ENCODE peak calls at places on chromosomes 12 and 14, in eight cellular contexts. J is esophagus muscularis mucosa, G is sigmoid colon, B is HCT116, U is spleen, O is endothelial cell of umbilical vein, D is Panc1, L is prostate gland. P is an unnamed sample.

GRCh38 chr12:113757223-113758002 is 208.7 kb downstream of the RBM19 start:
- DNase-seq in J (no peak), G (no peak), B (peak), U (no peak), O (no peak), D (no peak), L (no peak), P (no peak)

GRCh38 chr12:26750531-26751171 is 82.3 kb downstream of the ITPR2 start:
- DNase-seq in J (no peak), G (no peak), B (no peak), U (no peak), O (peak), D (no peak), L (no peak), P (no peak)

GRCh38 chr14:30291216-30291615 is 267.7 kb upstream of the G2E3 start:
- DNase-seq in J (no peak), G (no peak), B (no peak), U (no peak), O (no peak), D (no peak), L (no peak), P (no peak)

GRCh38 chr12:114888928-114889327 is 205.0 kb upstream of the TBX3 start:
- DNase-seq in J (no peak), G (no peak), B (no peak), U (no peak), O (no peak), D (no peak), L (no peak), P (no peak)

GRCh38 chr12:59372971-59373370 is 222.9 kb upstream of the SLC16A7 start:
- DNase-seq in J (no peak), G (no peak), B (peak), U (no peak), O (peak), D (peak), L (no peak), P (no peak)

GRCh38 chr12:3421191-3421590 is 69.8 kb upstream of the PRMT8 start:
- DNase-seq in J (no peak), G (no peak), B (no peak), U (no peak), O (no peak), D (no peak), L (no peak), P (no peak)

GRCh38 chr14:31362746-31363145 is 57.6 kb downstream of the HEATR5A start:
- DNase-seq in J (no peak), G (no peak), B (no peak), U (no peak), O (no peak), D (no peak), L (no peak), P (no peak)

GRCh38 chr12:15899282-15899870 is 11.8 kb upstream of the DERA start:
- DNase-seq in J (no peak), G (no peak), B (no peak), U (no peak), O (peak), D (no peak), L (no peak), P (no peak)

GRCh38 chr14:81209187-81209836 is 11.4 kb downstream of the GTF2A1 start:
- DNase-seq in J (no peak), G (no peak), B (no peak), U (no peak), O (no peak), D (no peak), L (no peak), P (no peak)

GRCh38 chr12:26125451-26126339 is 858 bp upstream of the BHLHE41 start:
- DNase-seq in J (peak), G (peak), B (peak), U (peak), O (peak), D (peak), L (peak), P (peak)

GRCh38 chr12:80627773-80628172 is 79.7 kb upstream of the MYF6 start:
- DNase-seq in J (no peak), G (no peak), B (no peak), U (no peak), O (peak), D (no peak), L (no peak), P (no peak)

GRCh38 chr12:117749431-117749830 is 219.4 kb downstream of the KSR2 start:
- DNase-seq in J (no peak), G (no peak), B (no peak), U (no peak), O (no peak), D (no peak), L (no peak), P (no peak)

GRCh38 chr12:105706321-105706972 is 376.0 kb downstream of the C12orf75 start:
- DNase-seq in J (no peak), G (no peak), B (no peak), U (no peak), O (peak), D (no peak), L (no peak), P (no peak)

GRCh38 chr12:58491296-58491695 is 429.0 kb downstream of the LRIG3 start:
- DNase-seq in J (no peak), G (no peak), B (no peak), U (no peak), O (no peak), D (no peak), L (no peak), P (no peak)

GRCh38 chr14:36260970-36261640 is 59.3 kb downstream of the MBIP start:
- DNase-seq in J (no peak), G (no peak), B (no peak), U (no peak), O (no peak), D (no peak), L (no peak), P (no peak)

GRCh38 chr12:39047539-39048078 is 142.2 kb upstream of the CPNE8 start:
- DNase-seq in J (no peak), G (no peak), B (no peak), U (no peak), O (no peak), D (no peak), L (no peak), P (no peak)

GRCh38 chr12:25458047-25458552 is 95.0 kb downstream of the LMNTD1 start:
- DNase-seq in J (peak), G (no peak), B (peak), U (no peak), O (peak), D (peak), L (no peak), P (no peak)

GRCh38 chr14:43252866-43253265 is 1254.2 kb downstream of the FSCB start:
- DNase-seq in J (no peak), G (no peak), B (no peak), U (no peak), O (no peak), D (no peak), L (no peak), P (no peak)

GRCh38 chr14:92941531-92941930 is 18.6 kb downstream of the CHGA start:
- DNase-seq in J (no peak), G (no peak), B (no peak), U (no peak), O (no peak), D (no peak), L (no peak), P (no peak)

GRCh38 chr12:12714276-12715001 is 2.7 kb upstream of the CDKN1B start:
- DNase-seq in J (peak), G (no peak), B (no peak), U (peak), O (peak), D (no peak), L (peak), P (peak)

GRCh38 chr14:93346926-93347721 is at the start of gene COX8C:
- DNase-seq in J (no peak), G (no peak), B (no peak), U (peak), O (no peak), D (no peak), L (no peak), P (no peak)

GRCh38 chr14:23362200-23362599 is 2.8 kb downstream of the EFS start:
- DNase-seq in J (no peak), G (no peak), B (no peak), U (peak), O (no peak), D (no peak), L (no peak), P (no peak)

GRCh38 chr12:113861708-113862312 is 104.3 kb downstream of the RBM19 start:
- DNase-seq in J (no peak), G (no peak), B (no peak), U (no peak), O (no peak), D (no peak), L (no peak), P (no peak)

GRCh38 chr12:64672925-64673409 is 62.7 kb downstream of the RASSF3 start:
- DNase-seq in J (no peak), G (peak), B (peak), U (no peak), O (peak), D (no peak), L (no peak), P (peak)

DNA sequence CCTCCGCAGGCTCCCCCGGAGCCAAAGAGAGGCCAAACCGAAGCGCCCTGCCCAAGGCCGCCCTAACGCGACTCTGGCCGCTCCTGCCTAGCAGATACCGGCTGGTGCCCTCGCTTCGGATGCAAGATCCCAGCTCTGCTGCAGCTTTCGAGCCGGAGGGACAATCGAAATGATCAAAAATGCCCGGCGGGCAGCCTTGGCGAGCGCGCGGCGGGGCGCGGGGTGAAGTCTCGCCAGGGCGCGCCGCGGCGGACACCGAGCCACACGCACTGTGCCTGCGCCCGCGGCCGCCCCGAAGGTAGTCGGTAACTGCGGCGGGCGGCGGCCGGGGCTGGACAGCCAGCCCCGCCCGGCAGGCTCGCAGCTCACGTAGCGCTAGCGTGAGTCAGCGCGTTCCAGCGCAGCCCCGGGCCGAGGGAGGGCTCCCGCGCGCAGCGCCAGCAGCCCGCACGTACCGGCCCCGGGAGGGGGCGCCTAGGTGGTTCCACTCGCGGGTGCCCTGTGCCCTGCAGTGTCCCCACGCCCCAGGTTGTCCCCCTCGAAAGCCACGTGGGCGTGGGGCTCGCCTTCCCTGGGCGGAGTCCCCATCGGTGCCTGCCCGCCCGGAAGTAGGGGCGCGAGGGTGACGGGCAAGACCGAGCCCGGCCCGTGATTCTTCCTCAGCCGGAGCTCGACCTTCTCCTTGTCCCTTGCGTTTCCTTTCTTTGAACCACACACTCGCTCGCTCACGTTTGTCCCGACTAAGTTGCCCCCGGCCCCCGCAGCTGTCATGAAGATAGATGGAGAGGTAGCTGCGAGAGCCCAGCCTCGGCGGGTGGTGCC is 109.3 kb upstream of the EGLN3 start:
- DNase-seq in J (peak), G (peak), B (no peak), U (peak), O (peak), D (no peak), L (peak), P (peak)
- TF ChIP-seq POLR2AphosphoS5 in J (peak), G (peak), B (peak), U (peak), O (peak), D (no peak), L (no peak), P (no peak)

DNA sequence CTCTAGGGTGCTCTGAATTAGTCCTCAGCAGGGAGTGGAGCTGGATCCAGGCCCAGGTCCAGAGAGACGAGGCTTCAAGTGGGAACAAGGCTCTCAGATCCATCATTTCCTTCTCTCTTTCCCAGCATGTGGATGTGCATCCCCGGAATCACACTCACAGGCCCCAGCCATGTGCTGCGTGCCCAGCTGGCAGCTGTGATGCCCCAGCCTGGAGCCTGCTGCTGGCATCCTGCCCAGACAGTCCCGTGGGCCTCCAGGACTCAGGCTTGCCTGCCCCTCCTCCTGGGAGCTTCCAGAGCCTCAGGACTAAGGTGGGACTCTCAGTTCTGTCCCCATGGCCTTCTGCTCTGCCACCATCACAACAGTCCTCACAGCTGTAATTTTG is 6.2 kb upstream of the KRT84 start:
- DNase-seq in J (no peak), G (peak), B (no peak), U (peak), O (no peak), D (no peak), L (no peak), P (peak)
- H3K27ac ChIP-seq in J (no peak), G (no peak), B (no peak), U (no peak), O (no peak), D (no peak), L (no peak), P (no peak)

GRCh38 chr12:53208877-53209463 is 1.9 kb upstream of the ITGB7 start:
- DNase-seq in J (no peak), G (no peak), B (no peak), U (peak), O (no peak), D (no peak), L (no peak), P (no peak)

GRCh38 chr12:53205747-53206146 is 1.3 kb downstream of the ITGB7 start:
- DNase-seq in J (no peak), G (no peak), B (no peak), U (no peak), O (no peak), D (no peak), L (no peak), P (peak)

GRCh38 chr12:53208435-53208834 is 1.4 kb upstream of the ITGB7 start:
- DNase-seq in J (no peak), G (peak), B (no peak), U (no peak), O (no peak), D (no peak), L (no peak), P (no peak)

GRCh38 chr12:53204351-53204750 is 2.7 kb downstream of the ITGB7 start:
- DNase-seq in J (no peak), G (no peak), B (no peak), U (no peak), O (no peak), D (no peak), L (no peak), P (no peak)

GRCh38 chr12:53207042-53207441 is at the start of gene ITGB7:
- DNase-seq in J (no peak), G (no peak), B (no peak), U (peak), O (no peak), D (no peak), L (no peak), P (peak)
- H3K4me3 ChIP-seq in J (no peak), G (no peak), B (no peak), U (peak), O (no peak), D (no peak), L (no peak), P (no peak)

GRCh38 chr14:76131071-76131985 is 20.4 kb upstream of the GPATCH2L start:
- DNase-seq in J (no peak), G (no peak), B (no peak), U (no peak), O (no peak), D (no peak), L (no peak), P (no peak)
- TF ChIP-seq POLR2AphosphoS5 in J (no peak), G (no peak), B (no peak), U (no peak), O (no peak), D (no peak), L (no peak), P (no peak)

DNA sequence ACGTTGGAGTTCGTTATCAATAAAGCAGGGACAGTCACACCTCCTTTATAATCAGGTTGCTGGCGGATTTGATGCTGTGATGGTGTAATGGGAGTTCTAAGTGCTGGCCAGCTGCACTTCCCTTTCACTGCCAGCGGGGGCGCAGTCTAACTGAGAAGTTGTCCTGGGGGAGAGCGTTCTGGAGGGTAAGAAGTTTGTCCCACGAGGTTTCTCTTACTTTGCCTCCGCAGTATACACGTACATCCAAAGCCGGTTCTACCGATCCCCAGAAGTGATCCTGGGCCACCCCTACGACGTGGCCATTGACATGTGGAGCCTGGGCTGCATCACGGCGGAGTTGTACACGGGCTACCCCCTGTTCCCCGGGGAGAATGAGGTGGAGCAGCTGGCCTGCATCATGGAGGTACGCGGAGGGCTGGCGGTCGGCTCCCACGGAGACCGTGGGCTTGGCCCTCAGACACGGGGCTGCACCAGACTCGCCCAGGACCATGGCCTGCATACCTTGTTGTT is 42.7 kb downstream of the DYRK4 start:
- DNase-seq in J (peak), G (peak), B (peak), U (peak), O (peak), D (peak), L (peak), P (peak)
- H3K27ac ChIP-seq in J (peak), G (peak), B (peak), U (peak), O (peak), D (peak), L (peak), P (peak)

GRCh38 chr12:46965137-46965536 is 114.3 kb upstream of the PCED1B start:
- DNase-seq in J (no peak), G (no peak), B (no peak), U (no peak), O (no peak), D (no peak), L (no peak), P (no peak)
- H3K4me3 ChIP-seq in J (no peak), G (no peak), B (no peak), U (no peak), O (no peak), D (no peak), L (no peak), P (no peak)